ENCODE peak calls at places on chromosome 20, in four cellular contexts. One of them, this sample, is unnamed.
A peak's percentile ranks its signal among the peaks of the same experiment; 100 is the strongest.

GRCh38 chr20:13822459-13822858 is 37.6 kb downstream of the NDUFAF5 start:
- DNase-seq in GM12878: no peak
- DNase-seq in K562: peak; percentile 6
- DNase-seq in HepG2: no peak
- DNase-seq in this sample: no peak

GRCh38 chr20:44967207-44967807 is 995 bp downstream of the STK4 start:
- DNase-seq in GM12878: no peak
- DNase-seq in K562: no peak
- DNase-seq in HepG2: peak; percentile 49
- DNase-seq in this sample: no peak

GRCh38 chr20:24208652-24209051 is 220.1 kb upstream of the GGTLC1 start:
- DNase-seq in GM12878: no peak
- DNase-seq in K562: no peak
- DNase-seq in HepG2: peak; percentile 28
- DNase-seq in this sample: peak; percentile 55

GRCh38 chr20:17859002-17859615 is 109.5 kb downstream of the SNX5 start:
- DNase-seq in GM12878: peak; percentile 45
- DNase-seq in K562: no peak
- DNase-seq in HepG2: peak; percentile 99
- DNase-seq in this sample: no peak

GRCh38 chr20:4041748-4042411 is 26.5 kb upstream of the RNF24 start:
- DNase-seq in GM12878: no peak
- DNase-seq in K562: peak; percentile 73
- DNase-seq in HepG2: no peak
- DNase-seq in this sample: peak; percentile 45

GRCh38 chr20:47489448-47489872 is 12.2 kb upstream of the NCOA3 start:
- DNase-seq in GM12878: no peak
- DNase-seq in K562: no peak
- DNase-seq in HepG2: no peak
- DNase-seq in this sample: no peak

GRCh38 chr20:45154183-45154582 is 20.5 kb upstream of the PI3 start:
- DNase-seq in GM12878: no peak
- DNase-seq in K562: no peak
- DNase-seq in HepG2: no peak
- DNase-seq in this sample: no peak

GRCh38 chr20:3922223-3922982 is 33.2 kb downstream of the PANK2 start:
- DNase-seq in GM12878: no peak
- DNase-seq in K562: no peak
- DNase-seq in HepG2: no peak
- DNase-seq in this sample: no peak

GRCh38 chr20:23856736-23857135 is 22.8 kb downstream of the CST5 start:
- DNase-seq in GM12878: no peak
- DNase-seq in K562: no peak
- DNase-seq in HepG2: no peak
- DNase-seq in this sample: no peak

GRCh38 chr20:60365882-60366281 is 407.7 kb downstream of the CDH26 start:
- DNase-seq in GM12878: no peak
- DNase-seq in K562: no peak
- DNase-seq in HepG2: no peak
- DNase-seq in this sample: no peak

GRCh38 chr20:63463400-63464288 is 8.8 kb downstream of the KCNQ2 start:
- DNase-seq in GM12878: no peak
- DNase-seq in K562: no peak
- DNase-seq in HepG2: no peak
- DNase-seq in this sample: no peak

GRCh38 chr20:19691125-19691524 is 66.9 kb upstream of the RIN2 start:
- DNase-seq in GM12878: no peak
- DNase-seq in K562: no peak
- DNase-seq in HepG2: no peak
- DNase-seq in this sample: no peak

GRCh38 chr20:38426006-38426405 is 9.1 kb downstream of the SNHG17 start:
- DNase-seq in GM12878: no peak
- DNase-seq in K562: peak; percentile 54
- DNase-seq in HepG2: peak; percentile 40
- DNase-seq in this sample: no peak

GRCh38 chr20:32678948-32679347 is 5.2 kb upstream of the C20orf203 start:
- DNase-seq in GM12878: no peak
- DNase-seq in K562: no peak
- DNase-seq in HepG2: no peak
- DNase-seq in this sample: no peak

GRCh38 chr20:1328680-1329330 is at the start of gene SDCBP2:
- DNase-seq in GM12878: no peak
- DNase-seq in K562: no peak
- DNase-seq in HepG2: no peak
- DNase-seq in this sample: peak; percentile 34

GRCh38 chr20:14445310-14445709 is 107.9 kb upstream of the FLRT3 start:
- DNase-seq in GM12878: no peak
- DNase-seq in K562: no peak
- DNase-seq in HepG2: no peak
- DNase-seq in this sample: no peak

GRCh38 chr20:57991211-57991841 is 237.1 kb downstream of the ANKRD60 start:
- DNase-seq in GM12878: no peak
- DNase-seq in K562: no peak
- DNase-seq in HepG2: no peak
- DNase-seq in this sample: peak; percentile 7

GRCh38 chr20:48886811-48887210 is 34.7 kb upstream of the ARFGEF2 start:
- DNase-seq in GM12878: no peak
- DNase-seq in K562: no peak
- DNase-seq in HepG2: no peak
- DNase-seq in this sample: no peak

GRCh38 chr20:44056010-44056698 is 130.8 kb downstream of the JPH2 start:
- DNase-seq in GM12878: no peak
- DNase-seq in K562: peak; percentile 24
- DNase-seq in HepG2: peak; percentile 61
- DNase-seq in this sample: peak; percentile 29

GRCh38 chr20:3406481-3407425 is 716 bp downstream of the DNAAF9 start:
- DNase-seq in GM12878: no peak
- DNase-seq in K562: peak; percentile 26
- DNase-seq in HepG2: peak; percentile 16
- DNase-seq in this sample: peak; percentile 50

GRCh38 chr20:48329676-48330644 is 497.8 kb downstream of the PREX1 start:
- DNase-seq in GM12878: no peak
- DNase-seq in K562: peak; percentile 49
- DNase-seq in HepG2: peak; percentile 32
- DNase-seq in this sample: no peak

GRCh38 chr20:3704085-3704484 is 8.3 kb downstream of the SIGLEC1 start:
- DNase-seq in GM12878: no peak
- DNase-seq in K562: no peak
- DNase-seq in HepG2: no peak
- DNase-seq in this sample: no peak

GRCh38 chr20:50144362-50144761 is 9.2 kb downstream of the PEDS1 start:
- DNase-seq in GM12878: no peak
- DNase-seq in K562: no peak
- DNase-seq in HepG2: peak; percentile 81
- DNase-seq in this sample: no peak

GRCh38 chr20:5808901-5809300 is 58.7 kb downstream of the SHLD1 start:
- DNase-seq in GM12878: no peak
- DNase-seq in K562: no peak
- DNase-seq in HepG2: no peak
- DNase-seq in this sample: no peak

GRCh38 chr20:40991181-40991889 is 37.3 kb upstream of the TOP1 start:
- DNase-seq in GM12878: peak; percentile 99
- DNase-seq in K562: peak; percentile 54
- DNase-seq in HepG2: no peak
- DNase-seq in this sample: no peak

GRCh38 chr20:37343994-37344355 is 2.0 kb upstream of the SRC start:
- DNase-seq in GM12878: no peak
- DNase-seq in K562: no peak
- DNase-seq in HepG2: no peak
- DNase-seq in this sample: no peak

GRCh38 chr20:4435210-4435609 is 286.5 kb upstream of the PRND start:
- DNase-seq in GM12878: no peak
- DNase-seq in K562: no peak
- DNase-seq in HepG2: no peak
- DNase-seq in this sample: no peak

GRCh38 chr20:1636621-1637020 is 16.8 kb upstream of the SIRPB1 start:
- DNase-seq in GM12878: no peak
- DNase-seq in K562: no peak
- DNase-seq in HepG2: peak; percentile 93
- DNase-seq in this sample: no peak

GRCh38 chr20:3797226-3797545 is 1.1 kb downstream of the CDC25B start:
- DNase-seq in GM12878: no peak
- DNase-seq in K562: no peak
- DNase-seq in HepG2: no peak
- DNase-seq in this sample: no peak

GRCh38 chr20:39294137-39294725 is 332.1 kb downstream of the DHX35 start:
- DNase-seq in GM12878: no peak
- DNase-seq in K562: no peak
- DNase-seq in HepG2: no peak
- DNase-seq in this sample: no peak

GRCh38 chr20:26276811-26277210 is 580.2 kb upstream of the ZNF337 start:
- DNase-seq in GM12878: no peak
- DNase-seq in K562: no peak
- DNase-seq in HepG2: no peak
- DNase-seq in this sample: no peak

GRCh38 chr20:46568570-46569129 is 18.2 kb upstream of the OCSTAMP start:
- DNase-seq in GM12878: no peak
- DNase-seq in K562: no peak
- DNase-seq in HepG2: peak; percentile 79
- DNase-seq in this sample: no peak

GRCh38 chr20:25007491-25008305 is 15.1 kb upstream of the APMAP start:
- DNase-seq in GM12878: no peak
- DNase-seq in K562: no peak
- DNase-seq in HepG2: no peak
- DNase-seq in this sample: no peak

GRCh38 chr20:4065405-4065841 is 50.1 kb upstream of the RNF24 start:
- DNase-seq in GM12878: no peak
- DNase-seq in K562: no peak
- DNase-seq in HepG2: no peak
- DNase-seq in this sample: no peak

GRCh38 chr20:38559764-38560163 is 21.2 kb upstream of the ADIG start:
- DNase-seq in GM12878: no peak
- DNase-seq in K562: no peak
- DNase-seq in HepG2: no peak
- DNase-seq in this sample: no peak

GRCh38 chr20:14062786-14063185 is 67.5 kb downstream of the MACROD2 start:
- DNase-seq in GM12878: no peak
- DNase-seq in K562: no peak
- DNase-seq in HepG2: no peak
- DNase-seq in this sample: no peak

DNA sequence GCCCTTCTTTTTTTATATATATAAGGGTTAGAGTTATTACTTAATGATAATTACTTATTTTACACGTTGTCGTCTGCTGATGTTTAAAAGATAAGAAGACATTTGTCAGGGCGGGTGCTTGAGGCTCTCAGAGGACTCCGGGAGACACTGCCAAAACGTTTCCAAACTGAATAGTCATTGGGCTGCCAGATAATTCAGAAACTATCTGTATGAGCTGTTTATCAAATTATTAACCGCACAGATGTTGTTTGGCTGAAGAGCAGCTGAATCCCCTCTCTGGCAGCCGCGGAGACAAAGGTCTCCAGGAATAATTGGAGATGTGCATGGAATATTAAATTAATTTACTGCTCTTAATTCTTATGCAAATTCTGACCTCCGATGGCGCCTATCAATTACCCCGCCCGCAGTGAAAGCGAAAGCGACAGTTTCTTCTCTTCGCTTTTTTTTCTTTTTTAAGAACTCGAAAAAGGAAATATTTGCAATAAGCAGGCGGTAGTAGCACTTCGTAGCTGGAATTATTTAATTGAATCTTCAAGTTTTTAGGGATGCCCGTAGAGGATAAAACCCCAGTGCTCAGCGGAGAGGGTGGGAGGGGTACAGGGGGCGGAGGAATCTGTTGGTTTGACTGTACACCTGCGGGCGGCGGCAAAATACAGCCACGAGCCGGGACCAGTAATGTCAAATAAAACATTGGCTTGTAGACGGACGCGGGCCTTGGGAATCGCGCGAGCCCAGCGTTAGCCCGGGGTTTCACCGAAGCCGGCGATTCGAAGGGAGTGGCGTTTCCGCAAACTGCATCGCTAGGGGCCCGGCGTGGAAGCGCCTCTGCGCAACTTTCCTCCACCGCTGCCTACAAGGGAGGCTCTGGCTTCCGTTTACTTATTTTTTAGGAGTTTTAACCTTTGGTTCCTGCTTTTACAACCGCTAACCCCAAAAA is 6.2 kb downstream of the LINC00237 start:
- DNase-seq in GM12878: no peak
- DNase-seq in K562: peak; percentile 39
- DNase-seq in HepG2: no peak
- DNase-seq in this sample: no peak
- TF ChIP-seq RFX5 in GM12878: no peak
- TF ChIP-seq RFX5 in K562: no peak
- TF ChIP-seq RFX5 in HepG2: no peak
- TF ChIP-seq RFX5 in this sample: no peak

GRCh38 chr20:61979090-61979489 is 86.6 kb downstream of the TAF4 start:
- DNase-seq in GM12878: no peak
- DNase-seq in K562: no peak
- DNase-seq in HepG2: no peak
- DNase-seq in this sample: no peak
- TF ChIP-seq EZH2 in GM12878: no peak
- TF ChIP-seq EZH2 in K562: no peak
- TF ChIP-seq EZH2 in HepG2: no peak
- TF ChIP-seq EZH2 in this sample: no peak

DNA sequence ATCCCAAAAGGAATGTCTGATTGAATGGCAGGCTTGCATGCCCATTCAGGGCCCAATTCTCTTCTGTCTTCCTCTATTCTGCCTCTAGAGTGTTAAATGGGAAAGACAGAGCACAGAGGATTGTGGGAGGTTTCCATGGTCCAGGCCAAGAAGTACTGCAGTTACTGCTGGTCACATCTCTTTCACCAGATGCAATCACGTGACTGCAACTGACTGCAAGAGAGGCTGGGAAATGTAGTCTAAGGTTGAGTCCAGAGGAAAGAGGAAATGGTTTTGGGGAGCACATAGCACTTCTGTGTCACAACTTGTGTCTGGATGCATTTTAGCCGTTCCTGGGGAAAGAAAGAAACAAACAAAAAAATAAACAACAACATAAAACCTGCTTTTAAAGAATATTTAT is 336.4 kb upstream of the BTBD3 start:
- DNase-seq in GM12878: no peak
- DNase-seq in K562: no peak
- DNase-seq in HepG2: peak; percentile 6
- DNase-seq in this sample: no peak
- TF ChIP-seq RFX5 in GM12878: no peak
- TF ChIP-seq RFX5 in K562: no peak
- TF ChIP-seq RFX5 in HepG2: no peak
- TF ChIP-seq RFX5 in this sample: no peak

DNA sequence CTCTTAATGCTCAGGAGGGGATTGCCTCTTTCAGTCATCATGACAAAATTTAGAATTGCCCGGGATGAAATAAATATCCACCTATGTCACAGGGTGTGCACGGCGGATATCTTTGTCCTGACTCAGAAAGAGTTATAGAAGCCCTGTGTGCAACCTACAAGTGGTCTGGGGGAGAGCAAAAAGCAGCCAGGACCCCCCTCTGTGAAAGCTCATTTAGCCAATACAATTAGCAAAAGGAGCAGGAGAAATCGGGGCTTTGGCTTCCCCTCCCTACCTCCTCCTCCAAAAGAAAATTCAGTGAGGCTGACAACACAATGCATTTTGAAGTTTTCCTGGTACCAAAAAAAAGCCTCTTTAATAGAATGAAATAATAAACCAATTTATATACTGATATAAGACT is 21.8 kb downstream of the FOXA2 start:
- DNase-seq in GM12878: no peak
- DNase-seq in K562: no peak
- DNase-seq in HepG2: no peak
- DNase-seq in this sample: no peak
- TF ChIP-seq EZH2 in GM12878: no peak
- TF ChIP-seq EZH2 in K562: no peak
- TF ChIP-seq EZH2 in HepG2: no peak
- TF ChIP-seq EZH2 in this sample: no peak

This sample was measured in H1.